ENCODE peak calls at places on chromosomes 4 and X, in seven cellular contexts. I, V, X, Y, G, M and N are unnamed samples.

GRCh38 chr4:169060396-169061081 is 50.5 kb upstream of the CBR4 start:
- DNase-seq in I (no peak), V (no peak), X (no peak), Y (no peak), G (no peak), M (no peak), N (no peak)

GRCh38 chr4:112514449-112515277 is 1.3 kb downstream of the NEUROG2 start:
- DNase-seq in I (no peak), V (no peak), X (no peak), Y (no peak), G (peak), M (no peak), N (no peak)

GRCh38 chr4:15343000-15343399 is 84.8 kb upstream of the C1QTNF7 start:
- DNase-seq in I (no peak), V (no peak), X (no peak), Y (no peak), G (no peak), M (no peak), N (no peak)

GRCh38 chrX:76148753-76149152 is 24.1 kb upstream of the PBDC1 start:
- DNase-seq in I (no peak), V (peak), X (peak), Y (peak), G (peak), M (no peak), N (peak)

GRCh38 chr4:16269742-16270522 is 43.7 kb upstream of the TAPT1 start:
- DNase-seq in I (no peak), V (no peak), X (peak), Y (no peak), G (no peak), M (peak), N (peak)

GRCh38 chrX:9995855-9996339 is 28.7 kb downstream of the CLDN34 start:
- DNase-seq in I (peak), V (peak), X (peak), Y (peak), G (peak), M (no peak), N (peak)

GRCh38 chr4:151296227-151296626 is 19.3 kb downstream of the PRSS48 start:
- DNase-seq in I (no peak), V (no peak), X (no peak), Y (no peak), G (no peak), M (no peak), N (no peak)

GRCh38 chr4:81469774-81470455 is 1.8 kb downstream of the RASGEF1B start:
- DNase-seq in I (no peak), V (no peak), X (no peak), Y (no peak), G (no peak), M (no peak), N (no peak)

GRCh38 chr4:7719354-7720174 is 220.1 kb downstream of the AFAP1 start:
- DNase-seq in I (no peak), V (peak), X (peak), Y (peak), G (peak), M (no peak), N (peak)

GRCh38 chr4:69497081-69497480 is 1.4 kb upstream of the UGT2B4 start:
- DNase-seq in I (no peak), V (no peak), X (peak), Y (no peak), G (no peak), M (no peak), N (peak)

GRCh38 chr4:116925900-116926457 is 159.4 kb downstream of the TRAM1L1 start:
- DNase-seq in I (no peak), V (no peak), X (no peak), Y (peak), G (peak), M (no peak), N (no peak)

GRCh38 chr4:184911310-184911709 is 85.5 kb upstream of the ACSL1 start:
- DNase-seq in I (no peak), V (no peak), X (peak), Y (no peak), G (no peak), M (no peak), N (peak)

GRCh38 chr4:20252656-20253271 is 1.1 kb downstream of the SLIT2 start:
- DNase-seq in I (peak), V (no peak), X (no peak), Y (peak), G (peak), M (no peak), N (peak)

GRCh38 chr4:20248155-20248558 is 3.5 kb upstream of the SLIT2 start:
- DNase-seq in I (no peak), V (no peak), X (no peak), Y (no peak), G (peak), M (peak), N (peak)

GRCh38 chr4:20251796-20252655 is at the start of gene SLIT2:
- DNase-seq in I (peak), V (no peak), X (peak), Y (peak), G (peak), M (no peak), N (peak)

GRCh38 chr4:20251061-20251795 is 477 bp upstream of the SLIT2 start:
- DNase-seq in I (no peak), V (no peak), X (no peak), Y (no peak), G (no peak), M (no peak), N (no peak)

GRCh38 chr4:20249333-20249732 is 2.4 kb upstream of the SLIT2 start:
- DNase-seq in I (no peak), V (no peak), X (no peak), Y (no peak), G (peak), M (no peak), N (peak)
- TF ChIP-seq CTCF in I (peak), V (no peak), X (peak), Y (peak), G (peak), M (peak), N (peak)

DNA sequence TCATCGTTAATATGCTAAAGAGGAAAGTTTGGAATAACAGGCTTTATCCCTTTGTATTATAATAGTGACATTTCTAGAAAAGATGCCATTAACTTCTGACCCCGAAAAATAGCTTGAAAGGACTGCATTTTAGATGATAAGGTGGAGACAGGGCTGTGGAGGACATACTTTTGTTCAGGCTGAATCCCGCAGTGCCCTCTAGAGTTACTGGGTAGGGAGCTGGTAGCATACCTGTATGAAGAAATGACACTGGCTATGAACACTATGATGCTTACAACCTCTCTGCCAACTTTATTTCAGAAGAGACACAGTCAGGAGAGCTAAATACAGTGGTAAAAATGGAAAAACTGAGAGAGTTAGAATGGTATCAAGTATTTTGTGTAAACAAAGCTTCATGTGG is 8.1 kb downstream of the IL1RAPL1 start:
- DNase-seq in I (no peak), V (no peak), X (no peak), Y (no peak), G (no peak), M (no peak), N (no peak)
- TF ChIP-seq CTCF in I (no peak), V (no peak), X (no peak), Y (no peak), G (peak), M (no peak), N (no peak)

DNA sequence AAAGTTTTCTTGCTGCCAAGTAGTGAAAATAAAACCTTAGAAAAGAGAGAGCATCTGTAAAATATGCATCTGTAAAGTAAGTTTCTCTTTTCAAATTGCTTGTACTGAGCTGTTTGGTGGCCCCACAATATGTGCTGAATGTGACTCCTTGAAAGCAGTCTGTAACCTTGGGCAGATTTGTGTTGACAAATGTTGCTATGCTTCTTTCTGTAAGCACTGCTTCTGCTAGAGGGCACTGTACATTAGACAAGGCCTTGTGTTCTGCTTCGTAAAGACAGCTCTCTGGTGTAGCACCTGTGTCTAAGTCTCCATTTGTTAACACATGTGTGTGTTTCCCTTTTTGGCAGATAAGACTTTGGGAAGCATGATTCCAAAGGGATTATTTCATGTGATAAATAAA is 56.6 kb upstream of the NRK start:
- DNase-seq in I (no peak), V (no peak), X (no peak), Y (no peak), G (no peak), M (no peak), N (no peak)
- TF ChIP-seq CTCF in I (no peak), V (no peak), X (no peak), Y (no peak), G (no peak), M (no peak), N (no peak)

DNA sequence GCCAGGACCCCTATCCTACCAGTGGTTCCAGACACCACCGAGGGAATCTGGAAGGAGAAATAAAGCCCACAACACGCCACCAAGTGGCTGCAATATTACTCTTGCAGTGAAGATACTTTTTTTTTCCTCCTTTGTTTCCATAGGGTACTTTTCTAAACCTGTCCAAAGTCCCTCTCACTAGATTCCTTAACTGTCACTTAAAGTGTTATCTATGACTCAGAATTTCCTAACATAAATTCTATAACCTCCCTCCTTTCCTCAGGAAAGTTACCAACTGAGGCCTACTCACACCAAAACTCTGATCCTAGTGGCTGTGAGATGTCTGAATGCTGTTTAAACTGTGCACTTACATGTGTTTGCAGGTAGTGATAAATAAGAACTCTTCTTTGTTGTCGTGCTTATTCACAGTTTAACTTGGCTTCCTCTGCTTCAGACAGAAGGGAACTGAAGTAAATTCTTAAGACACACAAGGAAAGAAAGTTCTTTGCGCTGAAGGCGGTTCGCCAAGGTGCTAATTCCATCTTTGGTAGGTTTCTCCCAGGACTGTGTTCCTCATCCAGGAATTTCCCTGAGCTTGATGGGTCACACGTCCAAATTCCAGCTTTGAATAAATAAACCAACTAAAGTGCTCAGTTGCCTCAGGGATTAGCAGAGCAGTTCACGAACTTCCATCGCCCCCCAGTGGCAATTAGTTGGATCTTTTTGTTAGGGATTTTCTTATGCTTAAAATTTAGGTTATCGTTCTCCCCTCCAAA is 10.7 kb upstream of the HCCS start:
- DNase-seq in I (no peak), V (no peak), X (peak), Y (no peak), G (peak), M (peak), N (peak)
- TF ChIP-seq CTCF in I (peak), V (no peak), X (peak), Y (peak), G (peak), M (peak), N (peak)

DNA sequence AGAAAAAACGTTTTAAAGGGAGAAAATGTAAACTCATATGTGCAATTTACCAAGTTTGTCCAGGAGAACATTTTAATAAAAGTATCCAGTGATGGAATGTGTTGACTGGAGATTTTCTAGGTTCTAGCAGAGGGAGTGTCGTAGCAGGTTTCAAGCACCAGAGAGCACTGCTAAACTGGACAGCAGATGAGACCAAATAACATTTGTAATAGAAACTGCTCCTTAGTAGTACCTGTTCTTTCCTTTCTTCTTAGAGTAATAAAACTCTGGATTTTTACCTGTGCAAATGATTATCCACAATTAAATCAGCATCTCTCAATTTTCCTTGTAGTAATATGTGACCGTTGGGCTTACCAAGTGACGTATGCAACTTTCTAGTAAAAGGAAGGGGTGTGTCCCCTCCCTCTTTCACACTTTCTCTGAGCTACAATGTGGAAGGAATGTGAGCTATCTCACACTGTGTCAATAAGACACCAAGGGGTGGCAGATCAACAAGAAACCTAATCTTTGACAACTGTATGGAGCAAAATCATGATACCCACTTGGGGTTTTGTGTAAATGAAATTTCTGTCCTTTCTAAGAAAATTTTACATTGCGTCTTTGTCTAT is 9.5 kb downstream of the HPGDS start:
- DNase-seq in I (no peak), V (no peak), X (no peak), Y (no peak), G (peak), M (no peak), N (no peak)
- TF ChIP-seq CTCF in I (no peak), V (no peak), X (no peak), Y (peak), G (peak), M (peak), N (no peak)

GRCh38 chr4:164718817-164719216 is 35.1 kb upstream of the SMIM31 start:
- DNase-seq in I (no peak), V (no peak), X (no peak), Y (no peak), G (no peak), M (no peak), N (no peak)

GRCh38 chr4:164716901-164717300 is 37.0 kb upstream of the SMIM31 start:
- DNase-seq in I (no peak), V (no peak), X (no peak), Y (no peak), G (peak), M (no peak), N (peak)
- TF ChIP-seq CTCF in I (no peak), V (no peak), X (no peak), Y (no peak), G (peak), M (no peak), N (peak)

GRCh38 chr4:87838207-87838606 is 5.4 kb downstream of the MEPE start:
- DNase-seq in I (no peak), V (no peak), X (no peak), Y (no peak), G (peak), M (no peak), N (no peak)
- TF ChIP-seq CTCF in I (peak), V (no peak), X (peak), Y (no peak), G (peak), M (peak), N (no peak)